ENCODE peak calls at places on chromosomes 5 and 9, in nine cellular contexts. S is PC-9, G is HCT116, L is fibroblast of the aortic adventitia, F is neural crest cell, K is GM12865, Q is choroid plexus epithelial cell, I is mammary epithelial cell, Z is dorsolateral prefrontal cortex. B is an unnamed sample.

GRCh38 chr9:132583584-132584304 is 1.3 kb downstream of the BARHL1 start:
- DNase-seq in L (no peak), Q (no peak), Z (peak), F (no peak), K (no peak), G (no peak), S (peak), I (no peak), B (no peak)

GRCh38 chr9:3916984-3917383 is 382.9 kb downstream of the GLIS3 start:
- DNase-seq in F (no peak), I (no peak), L (peak), G (no peak), Z (no peak), S (no peak), Q (peak), K (no peak), B (peak)

GRCh38 chr9:68672625-68673024 is 32.4 kb upstream of the PIP5K1B start:
- DNase-seq in I (no peak), Q (no peak), F (no peak), K (no peak), Z (no peak), L (no peak), G (no peak), S (no peak), B (no peak)

GRCh38 chr5:118224546-118224945 is 763.8 kb downstream of the DTWD2 start:
- DNase-seq in F (no peak), Q (peak), G (no peak), S (no peak), I (peak), K (no peak), Z (no peak), L (no peak), B (no peak)

GRCh38 chr5:147208134-147208533 is 26.7 kb upstream of the STK32A start:
- DNase-seq in G (no peak), Q (peak), S (no peak), Z (no peak), I (no peak), K (no peak), L (no peak), F (no peak), B (no peak)

GRCh38 chr9:130665029-130665430 is 636 bp downstream of the PRDM12 start:
- DNase-seq in F (no peak), L (no peak), K (no peak), G (no peak), S (no peak), I (no peak), Z (no peak), Q (no peak), B (no peak)

GRCh38 chr9:129858167-129858962 is 23.1 kb downstream of the USP20 start:
- DNase-seq in S (no peak), L (no peak), G (no peak), F (no peak), Z (peak), K (no peak), I (no peak), Q (no peak), B (no peak)

GRCh38 chr9:96379461-96379860 is 4.0 kb downstream of the SLC35D2 start:
- DNase-seq in I (no peak), Q (peak), Z (no peak), F (no peak), G (no peak), K (no peak), S (no peak), L (no peak), B (no peak)

GRCh38 chr9:33229359-33230120 is 10.4 kb upstream of the SPINK4 start:
- DNase-seq in Q (no peak), L (no peak), Z (no peak), I (peak), K (no peak), F (no peak), G (peak), S (peak), B (peak)

GRCh38 chr5:178431063-178431776 is 159.0 kb downstream of the COL23A1 start:
- DNase-seq in Q (no peak), S (no peak), L (no peak), K (no peak), Z (no peak), I (no peak), F (no peak), G (no peak), B (no peak)

GRCh38 chr9:13728917-13729811 is 449.7 kb upstream of the MPDZ start:
- DNase-seq in G (no peak), L (peak), F (no peak), I (peak), Q (peak), K (no peak), S (peak), Z (no peak), B (peak)

GRCh38 chr5:765948-766631 is 18.4 kb downstream of the ZDHHC11B start:
- DNase-seq in S (no peak), I (no peak), K (no peak), Z (peak), Q (no peak), G (no peak), F (no peak), L (no peak), B (no peak)

GRCh38 chr5:151151793-151152192 is 5.8 kb downstream of the ANXA6 start:
- DNase-seq in Q (peak), Z (no peak), K (peak), F (no peak), I (no peak), G (no peak), L (peak), S (no peak), B (no peak)

GRCh38 chr9:16870606-16871357 is at the start of gene BNC2:
- DNase-seq in Q (peak), F (peak), I (no peak), Z (no peak), G (no peak), L (peak), K (no peak), S (no peak), B (no peak)

GRCh38 chr5:11803436-11803835 is 100.8 kb downstream of the CTNND2 start:
- DNase-seq in I (no peak), K (no peak), F (no peak), Z (no peak), L (no peak), S (no peak), G (no peak), Q (no peak), B (no peak)

GRCh38 chr9:134616341-134616740 is 25.3 kb upstream of the COL5A1 start:
- DNase-seq in I (no peak), F (no peak), L (no peak), S (no peak), K (no peak), G (no peak), Z (no peak), Q (no peak), B (no peak)

GRCh38 chr5:142874537-142874936 is 104.4 kb downstream of the ARHGAP26 start:
- DNase-seq in K (no peak), L (peak), Q (peak), F (no peak), I (peak), S (peak), Z (no peak), G (no peak), B (peak)

GRCh38 chr5:170120576-170120975 is 14.9 kb downstream of the FOXI1 start:
- DNase-seq in G (no peak), Z (no peak), L (peak), Q (peak), K (no peak), S (peak), I (peak), F (no peak), B (peak)

GRCh38 chr9:75855509-75855908 is 35.0 kb upstream of the PCSK5 start:
- DNase-seq in I (peak), G (peak), L (peak), K (peak), F (no peak), Q (peak), S (no peak), Z (no peak), B (peak)

GRCh38 chr5:94993501-94993900 is 291.4 kb downstream of the MCTP1 start:
- DNase-seq in S (no peak), L (no peak), G (no peak), I (no peak), F (no peak), Z (no peak), Q (no peak), K (no peak), B (no peak)

GRCh38 chr9:30718483-30718882 is 1666.0 kb upstream of the ACO1 start:
- DNase-seq in L (no peak), Q (peak), G (no peak), F (no peak), Z (no peak), K (no peak), I (no peak), S (no peak), B (no peak)

GRCh38 chr5:114018178-114018577 is 343.7 kb upstream of the KCNN2 start:
- DNase-seq in S (no peak), F (no peak), Q (no peak), L (no peak), G (no peak), Z (no peak), I (no peak), K (no peak), B (no peak)

DNA sequence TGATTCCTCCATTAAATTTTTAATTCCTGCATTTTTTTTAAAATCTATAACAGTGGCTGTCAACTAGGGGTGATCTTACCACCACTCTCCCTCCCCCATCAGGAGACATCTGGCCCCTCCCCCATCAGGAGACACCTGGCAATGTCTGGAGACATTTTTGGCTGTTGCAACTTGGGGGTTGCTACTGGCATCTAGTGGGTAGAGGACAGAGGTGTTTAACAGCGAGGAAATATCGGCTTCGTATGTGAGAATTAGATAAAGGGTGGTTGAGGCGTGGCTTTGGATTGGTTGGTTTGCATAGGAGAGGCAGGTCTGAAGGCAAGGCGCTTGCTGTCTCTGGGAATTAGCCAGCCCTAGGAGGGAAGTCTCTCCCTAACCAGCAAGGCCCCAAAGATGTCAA is 10.5 kb downstream of the CDHR2 start:
- DNase-seq in Z (no peak), G (peak), I (peak), S (peak), K (peak), F (no peak), Q (no peak), L (no peak), B (peak)
- TF ChIP-seq CTCF in Z (no peak), G (peak), I (peak), S (peak), K (no peak), F (no peak), Q (peak), L (no peak), B (peak)

GRCh38 chr5:73786043-73786831 is 160.2 kb downstream of the ARHGEF28 start:
- DNase-seq in F (no peak), Z (no peak), I (peak), K (no peak), Q (no peak), L (no peak), S (no peak), G (no peak), B (peak)

GRCh38 chr5:73780297-73781080 is 154.5 kb downstream of the ARHGEF28 start:
- DNase-seq in G (no peak), K (no peak), I (no peak), S (no peak), Q (peak), L (peak), Z (no peak), F (no peak), B (no peak)

GRCh38 chr5:73783823-73784222 is 157.8 kb downstream of the ARHGEF28 start:
- DNase-seq in K (peak), Z (no peak), F (no peak), Q (peak), S (no peak), G (no peak), I (peak), L (peak), B (no peak)
- TF ChIP-seq CTCF in K (peak), Z (peak), F (peak), Q (peak), S (peak), G (no peak), I (peak), L (peak), B (peak)

GRCh38 chr5:135186662-135187522 is 152.9 kb upstream of the PITX1 start:
- DNase-seq in I (peak), K (no peak), G (no peak), L (no peak), Q (no peak), F (no peak), S (peak), Z (no peak), B (peak)
- TF ChIP-seq CTCF in I (peak), K (no peak), G (peak), L (no peak), Q (no peak), F (no peak), S (peak), Z (no peak), B (peak)

GRCh38 chr9:88593537-88594185 is 58.7 kb downstream of the NXNL2 start:
- DNase-seq in S (no peak), G (peak), K (peak), Z (no peak), L (peak), Q (peak), F (peak), I (peak), B (peak)

GRCh38 chr9:88587182-88587581 is 52.2 kb downstream of the NXNL2 start:
- DNase-seq in S (no peak), I (no peak), F (no peak), K (no peak), G (no peak), Z (no peak), L (peak), Q (no peak), B (peak)

GRCh38 chr9:88589656-88590055 is 54.7 kb downstream of the NXNL2 start:
- DNase-seq in Q (no peak), G (no peak), Z (no peak), L (no peak), S (no peak), I (no peak), K (no peak), F (no peak), B (no peak)

GRCh38 chr9:88587885-88588628 is 53.1 kb downstream of the NXNL2 start:
- DNase-seq in F (no peak), G (no peak), I (no peak), Q (no peak), S (no peak), L (no peak), K (no peak), Z (no peak), B (no peak)

GRCh38 chr9:88590558-88591146 is 55.7 kb downstream of the NXNL2 start:
- DNase-seq in Z (no peak), G (no peak), Q (no peak), F (no peak), K (no peak), S (no peak), I (no peak), L (no peak), B (peak)
- TF ChIP-seq CTCF in Z (no peak), G (peak), Q (no peak), F (no peak), K (peak), S (no peak), I (peak), L (no peak), B (no peak)

GRCh38 chr5:145811834-145812625 is 23.1 kb downstream of the PRELID2 start:
- DNase-seq in L (peak), I (peak), Q (peak), S (no peak), K (peak), G (no peak), F (no peak), Z (no peak), B (peak)
- TF ChIP-seq CTCF in L (peak), I (peak), Q (peak), S (no peak), K (no peak), G (peak), F (peak), Z (peak), B (peak)